ENCODE peak calls at places on chromosomes 3 and 15, in four cellular contexts. P, E, A and Q are unnamed samples.

GRCh38 chr15:50353251-50353998 is 1.6 kb downstream of the GABPB1 start:
- DNase-seq in P (no peak), E (no peak), A (no peak), Q (no peak)

GRCh38 chr15:94375997-94376396 is 144.6 kb downstream of the MCTP2 start:
- DNase-seq in P (no peak), E (no peak), A (no peak), Q (no peak)

GRCh38 chr3:55097441-55097840 is 169.6 kb upstream of the LRTM1 start:
- DNase-seq in P (no peak), E (no peak), A (no peak), Q (no peak)

GRCh38 chr3:131260525-131260924 is 121.0 kb upstream of the NUDT16 start:
- DNase-seq in P (no peak), E (no peak), A (no peak), Q (no peak)

GRCh38 chr3:110614181-110614580 is 457.4 kb upstream of the NECTIN3 start:
- DNase-seq in P (no peak), E (no peak), A (no peak), Q (no peak)

GRCh38 chr3:130705501-130705900 is 41.1 kb downstream of the PIK3R4 start:
- DNase-seq in P (no peak), E (no peak), A (no peak), Q (no peak)

GRCh38 chr3:179729981-179730380 is 77.1 kb downstream of the USP13 start:
- DNase-seq in P (no peak), E (no peak), A (no peak), Q (no peak)

GRCh38 chr3:31953091-31953490 is 28.0 kb downstream of the OSBPL10 start:
- DNase-seq in P (no peak), E (no peak), A (no peak), Q (no peak)

GRCh38 chr3:13019243-13019701 is 54.0 kb downstream of the IQSEC1 start:
- DNase-seq in P (peak; percentile 81), E (no peak), A (no peak), Q (no peak)

DNA sequence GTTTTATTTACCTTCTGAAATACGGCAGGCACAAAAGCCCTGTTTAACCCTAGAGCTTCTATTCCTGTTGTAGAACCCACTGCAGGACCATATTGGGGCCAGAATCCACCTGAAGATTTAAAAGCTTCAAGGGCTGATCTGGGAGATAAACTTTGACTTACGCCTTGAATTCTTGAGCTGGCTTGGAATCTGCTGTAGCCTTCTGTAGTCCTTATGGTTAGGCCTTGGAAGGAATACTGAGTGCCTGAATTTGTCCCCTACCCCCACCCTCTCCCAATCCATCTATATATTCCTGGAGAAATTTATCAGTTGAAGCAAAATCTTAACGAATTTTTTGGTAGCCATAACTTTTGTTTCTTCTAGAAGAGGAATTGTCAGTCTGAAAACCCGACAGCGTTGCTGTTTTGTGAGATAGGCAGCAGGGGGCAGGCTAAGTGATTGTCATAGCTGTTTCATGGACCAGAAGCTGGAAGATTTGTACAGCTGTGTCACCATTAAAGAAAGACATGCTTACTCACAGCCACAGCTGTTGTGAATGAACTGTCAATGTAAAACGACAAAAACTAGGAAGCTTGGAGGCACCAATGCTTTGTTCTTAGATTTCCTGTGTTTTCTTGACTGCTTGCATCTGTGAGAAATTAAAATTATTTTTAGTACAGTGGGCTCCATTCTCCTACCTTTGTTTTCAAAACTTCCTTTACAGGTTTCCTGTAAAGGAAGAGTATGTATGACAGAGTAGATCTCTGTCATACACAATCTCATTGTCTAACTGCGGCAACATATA is 12.8 kb downstream of the LXN start:
- DNase-seq in P (peak; percentile 59), E (peak; percentile 45), A (no peak), Q (peak; percentile 59)
- TF ChIP-seq SP1 in P (no peak), E (no peak), A (no peak), Q (no peak)

GRCh38 chr3:169083126-169083525 is 580.4 kb downstream of the MECOM start:
- DNase-seq in P (no peak), E (no peak), A (no peak), Q (no peak)
- TF ChIP-seq FOXM1 in P (no peak), E (no peak), A (no peak), Q (no peak)

GRCh38 chr3:151631946-151632345 is 101.8 kb upstream of the AADACL2 start:
- DNase-seq in P (no peak), E (no peak), A (no peak), Q (no peak)

GRCh38 chr3:151625057-151625456 is 108.7 kb upstream of the AADACL2 start:
- DNase-seq in P (no peak), E (no peak), A (no peak), Q (no peak)

GRCh38 chr3:151630035-151630434 is 103.7 kb upstream of the AADACL2 start:
- DNase-seq in P (no peak), E (peak; percentile 29), A (no peak), Q (no peak)

DNA sequence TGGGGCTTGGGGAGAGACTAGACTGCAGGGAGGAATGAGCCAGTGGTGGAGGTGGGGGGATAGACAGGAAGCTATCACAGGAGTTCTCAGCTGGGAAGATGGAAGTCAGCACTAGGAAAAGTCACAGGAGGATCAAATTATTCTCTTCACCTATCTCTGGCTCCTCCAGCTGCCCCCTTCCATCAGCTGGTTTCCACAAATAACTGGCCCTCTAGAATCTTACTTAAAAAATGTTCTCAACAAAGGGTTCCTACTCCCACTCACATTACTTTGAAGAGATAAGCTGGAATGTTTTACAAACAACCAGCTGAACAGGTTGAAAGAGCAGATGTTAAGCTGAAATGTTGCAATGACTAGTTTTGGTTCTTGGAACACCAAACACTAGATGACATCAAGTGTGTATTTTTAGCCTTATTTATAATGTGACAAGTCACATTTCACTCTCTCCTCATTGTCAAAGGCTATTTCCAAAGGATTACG is 102.7 kb upstream of the AADACL2 start:
- DNase-seq in P (peak; percentile 7), E (peak; percentile 62), A (no peak), Q (no peak)
- TF ChIP-seq SP1 in P (no peak), E (no peak), A (no peak), Q (no peak)

GRCh38 chr3:8990266-8991215 is 27.3 kb upstream of the RAD18 start:
- DNase-seq in P (no peak), E (no peak), A (no peak), Q (no peak)
- TF ChIP-seq FOXM1 in P (no peak), E (no peak), A (no peak), Q (no peak)

DNA sequence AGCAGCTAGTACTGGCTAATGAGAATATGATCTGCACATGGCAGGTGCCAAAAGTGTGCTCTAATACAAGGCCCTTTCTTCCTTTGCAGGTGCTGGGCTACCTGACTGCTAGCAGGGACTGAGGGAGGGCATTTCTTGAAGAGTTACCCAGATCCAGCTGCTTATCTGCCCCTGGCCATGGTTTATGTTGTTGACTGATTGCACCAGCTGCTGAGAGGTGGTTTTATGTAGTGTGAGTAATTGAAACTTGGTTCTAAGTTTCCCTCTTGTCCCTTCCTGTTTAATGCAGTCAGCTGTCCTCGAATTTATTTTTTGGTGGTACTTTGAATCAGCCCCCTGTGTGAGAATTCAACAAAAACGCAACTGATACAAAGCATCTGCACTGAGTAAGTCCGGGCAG is 288.3 kb upstream of the C2CD4B start:
- DNase-seq in P (no peak), E (no peak), A (no peak), Q (no peak)
- TF ChIP-seq SP1 in P (no peak), E (no peak), A (no peak), Q (no peak)

DNA sequence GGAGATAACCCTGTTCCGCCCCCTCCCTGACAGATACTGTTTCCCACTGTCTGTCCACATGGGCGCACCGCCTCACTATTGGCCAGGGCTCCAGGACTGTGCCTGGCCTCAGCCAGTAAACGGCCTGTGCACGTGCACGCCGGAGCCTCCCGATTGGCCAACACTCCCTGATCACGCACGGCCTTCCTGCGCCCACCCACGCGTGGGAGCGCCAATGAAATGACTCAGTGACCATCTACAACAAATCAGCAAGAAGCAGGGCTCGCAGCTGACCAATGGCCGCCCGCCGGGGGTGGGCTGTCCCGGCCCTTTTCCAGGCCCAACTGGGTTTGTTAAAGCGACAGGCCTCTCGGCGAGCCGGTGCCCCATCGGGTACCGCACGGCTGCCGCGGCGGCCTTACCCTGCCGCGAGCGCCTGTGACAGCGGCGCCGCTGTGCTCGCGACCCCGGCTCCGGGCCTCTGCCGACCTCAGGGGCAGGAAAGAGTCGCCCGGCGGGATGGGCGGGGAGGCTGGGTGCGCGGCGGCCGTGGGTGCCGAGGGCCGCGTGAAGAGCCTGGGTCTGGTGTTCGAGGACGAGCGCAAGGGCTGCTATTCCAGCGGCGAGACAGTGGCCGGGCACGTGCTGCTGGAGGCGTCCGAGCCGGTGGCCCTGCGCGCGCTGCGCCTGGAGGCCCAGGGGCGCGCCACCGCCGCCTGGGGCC is at the start of gene ARRDC4:
- DNase-seq in P (peak; percentile 92), E (peak; percentile 98), A (no peak), Q (peak; percentile 95)
- TF ChIP-seq FOXM1 in P (peak; percentile 92), E (no peak), A (no peak), Q (peak; percentile 83)